ENCODE peak calls at places on chromosomes 13 and 19, in eight cellular contexts. G is adrenal gland, F is A549, B is Peyer's patch, U is K562, K is NB4, Y is ovary, X is lower leg skin. C is an unnamed sample.

GRCh38 chr19:10760268-10760944 is 42.5 kb downstream of the DNM2 start:
- DNase-seq in G (no peak), X (no peak), Y (no peak), F (no peak), U (peak), B (peak), K (peak), C (no peak)

GRCh38 chr13:77907653-77908341 is 10.8 kb downstream of the EDNRB start:
- DNase-seq in U (no peak), X (no peak), G (no peak), Y (no peak), K (no peak), F (no peak), B (no peak), C (no peak)

GRCh38 chr19:29785955-29786589 is 25.7 kb upstream of the CCNE1 start:
- DNase-seq in F (peak), K (peak), G (no peak), Y (no peak), B (no peak), X (no peak), U (peak), C (no peak)

GRCh38 chr19:55549500-55550320 is 4.4 kb upstream of the SBK3 start:
- DNase-seq in X (no peak), K (no peak), Y (no peak), B (no peak), U (no peak), G (no peak), F (peak), C (peak)

GRCh38 chr13:101556676-101557121 is 104.2 kb downstream of the ITGBL1 start:
- DNase-seq in U (no peak), F (no peak), X (peak), Y (no peak), B (no peak), G (no peak), K (no peak), C (no peak)

GRCh38 chr19:16376649-16377048 is 52.0 kb downstream of the KLF2 start:
- DNase-seq in B (peak), Y (no peak), X (no peak), F (peak), K (no peak), U (peak), G (no peak), C (no peak)

GRCh38 chr13:80072231-80072630 is 268.7 kb downstream of the SPRY2 start:
- DNase-seq in B (no peak), F (no peak), G (no peak), Y (no peak), K (no peak), U (no peak), X (no peak), C (no peak)

GRCh38 chr13:67557642-67558241 is 327.6 kb upstream of the PCDH9 start:
- DNase-seq in Y (no peak), G (no peak), F (no peak), U (no peak), X (no peak), K (peak), B (no peak), C (no peak)

GRCh38 chr19:6521718-6522646 is 8.8 kb upstream of the TNFSF9 start:
- DNase-seq in F (no peak), Y (no peak), G (no peak), B (peak), X (no peak), K (peak), U (peak), C (no peak)

DNA sequence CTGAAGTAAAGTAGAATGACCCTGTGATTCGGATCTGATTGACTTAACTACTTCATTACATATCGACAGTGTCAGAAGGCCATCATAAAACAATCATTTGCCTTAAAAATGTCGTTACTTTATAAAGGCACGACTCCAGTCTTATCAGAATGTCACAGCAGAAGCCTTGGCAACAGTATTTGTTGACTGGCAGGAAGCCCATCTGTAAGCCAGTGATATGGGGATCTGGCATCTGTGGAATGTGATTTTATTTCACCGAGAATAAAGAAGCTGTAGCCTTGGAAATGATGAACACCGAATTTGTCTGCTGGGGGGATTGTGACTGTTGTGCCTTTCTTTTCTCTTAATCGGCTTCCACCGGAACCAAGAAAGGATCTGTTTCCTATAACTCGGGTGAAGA is 362.5 kb downstream of the TDRD3 start:
- DNase-seq in F (peak), K (no peak), U (no peak), Y (no peak), X (no peak), B (no peak), G (peak), C (no peak)
- TF ChIP-seq POLR2A in F (no peak), K (no peak), U (no peak), Y (no peak), X (no peak), B (no peak), G (no peak), C (no peak)

GRCh38 chr19:57903298-57904174 is 12.9 kb downstream of the ZNF417 start:
- DNase-seq in K (peak), F (peak), U (peak), Y (no peak), G (no peak), B (peak), X (peak), C (no peak)
- TF ChIP-seq CTCF in K (peak), F (peak), U (peak), Y (no peak), G (peak), B (peak), X (no peak), C (peak)

GRCh38 chr19:47257411-47258169 is 1.3 kb downstream of the CCDC9 start:
- DNase-seq in K (peak), Y (peak), U (no peak), B (no peak), G (peak), X (no peak), F (no peak), C (no peak)
- TF ChIP-seq POLR2A in K (no peak), Y (peak), U (peak), B (peak), G (peak), X (no peak), F (peak), C (peak)

DNA sequence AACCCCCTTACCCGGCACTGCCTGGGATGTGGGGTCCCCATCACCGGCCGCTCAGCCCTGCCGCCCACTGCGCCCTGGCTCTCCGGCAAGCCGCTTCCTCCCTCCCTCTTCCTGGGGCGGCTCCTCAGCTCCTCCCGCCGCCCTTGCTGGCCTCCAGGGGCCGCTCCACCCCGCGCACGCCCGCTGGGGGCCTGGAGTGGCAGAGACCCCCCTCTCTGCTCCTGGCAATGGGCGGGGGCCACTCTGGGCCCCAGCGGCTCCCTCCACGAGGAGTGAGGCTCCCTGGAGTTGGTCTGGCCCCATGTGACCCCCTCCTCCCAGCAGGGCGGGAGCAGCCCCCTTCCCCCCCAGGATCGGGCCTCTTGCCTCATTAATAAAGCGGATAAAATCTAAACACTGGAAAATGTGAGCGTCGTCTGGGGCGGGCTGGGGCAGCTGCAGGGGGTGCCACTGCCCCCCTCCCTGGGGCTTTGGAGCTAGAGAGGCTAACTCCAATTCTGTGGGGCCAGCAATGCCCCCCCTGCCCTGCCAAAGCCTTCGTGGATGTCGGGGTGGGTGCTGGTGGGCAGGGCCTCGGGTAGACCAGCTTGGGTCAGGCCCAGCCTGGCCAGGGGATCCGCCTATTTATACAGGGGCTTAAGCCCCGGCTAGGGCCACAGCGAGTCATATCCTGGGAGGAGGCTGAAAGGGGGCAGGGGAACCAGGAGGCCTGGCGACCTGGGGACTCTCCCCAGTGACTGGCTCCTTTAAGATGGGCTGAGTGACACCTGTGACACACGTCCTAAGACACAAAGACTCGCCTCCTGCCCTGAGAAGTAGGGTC is at the start of gene PTGER1:
- DNase-seq in Y (no peak), B (no peak), G (no peak), X (no peak), U (peak), K (peak), F (peak), C (no peak)
- TF ChIP-seq CTCF in Y (no peak), B (no peak), G (no peak), X (no peak), U (peak), K (no peak), F (no peak), C (no peak)

DNA sequence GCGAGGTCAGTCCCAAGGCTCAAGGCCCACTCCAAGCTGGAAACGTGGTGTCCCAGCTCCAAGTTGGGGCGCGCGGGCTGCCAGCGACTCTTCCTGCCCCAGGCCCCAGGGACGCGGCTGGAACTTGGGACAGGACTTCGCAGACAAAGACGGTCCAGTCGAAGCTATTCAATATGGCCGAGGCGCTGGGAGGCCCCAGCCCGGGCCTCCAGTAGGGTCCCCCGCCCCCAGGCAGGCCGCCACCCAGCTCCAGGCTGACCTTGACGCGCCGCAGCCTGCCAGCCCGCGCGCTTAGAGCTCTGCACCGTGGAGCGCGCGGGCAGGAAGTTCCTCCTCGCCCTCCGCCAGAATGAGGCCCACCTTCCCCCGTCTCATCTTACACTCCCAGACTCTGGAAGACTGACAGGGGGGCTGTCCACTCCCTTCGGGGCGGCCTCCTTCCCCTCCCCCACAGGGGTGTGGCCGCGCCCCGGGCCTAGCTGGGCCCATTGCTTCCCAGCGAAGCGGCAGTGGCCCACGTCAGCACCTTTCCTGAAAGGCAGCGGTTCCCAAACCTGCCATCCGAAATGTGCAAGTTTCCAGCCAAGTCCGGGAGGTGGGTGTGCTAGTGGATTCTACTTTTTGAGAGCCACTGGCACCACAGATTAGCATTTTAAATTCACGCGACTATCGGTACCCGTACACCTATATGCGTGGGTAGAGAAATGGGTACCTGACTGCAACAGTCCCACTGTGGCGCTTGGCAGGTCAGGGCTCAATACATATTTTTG is at the start of gene CCDC8:
- DNase-seq in X (peak), F (no peak), B (no peak), G (peak), Y (peak), K (peak), U (peak), C (peak)
- TF ChIP-seq POLR2A in X (no peak), F (no peak), B (no peak), G (peak), Y (peak), K (peak), U (peak), C (peak)

GRCh38 chr19:31055454-31055853 is 293.8 kb downstream of the TSHZ3 start:
- DNase-seq in F (no peak), Y (no peak), U (no peak), K (no peak), B (no peak), X (no peak), G (no peak), C (no peak)

GRCh38 chr19:31054430-31054829 is 294.8 kb downstream of the TSHZ3 start:
- DNase-seq in F (peak), K (peak), Y (no peak), U (peak), X (no peak), B (peak), G (peak), C (no peak)

GRCh38 chr19:31064486-31064885 is 284.8 kb downstream of the TSHZ3 start:
- DNase-seq in F (no peak), G (no peak), U (no peak), B (no peak), Y (no peak), K (no peak), X (no peak), C (no peak)

DNA sequence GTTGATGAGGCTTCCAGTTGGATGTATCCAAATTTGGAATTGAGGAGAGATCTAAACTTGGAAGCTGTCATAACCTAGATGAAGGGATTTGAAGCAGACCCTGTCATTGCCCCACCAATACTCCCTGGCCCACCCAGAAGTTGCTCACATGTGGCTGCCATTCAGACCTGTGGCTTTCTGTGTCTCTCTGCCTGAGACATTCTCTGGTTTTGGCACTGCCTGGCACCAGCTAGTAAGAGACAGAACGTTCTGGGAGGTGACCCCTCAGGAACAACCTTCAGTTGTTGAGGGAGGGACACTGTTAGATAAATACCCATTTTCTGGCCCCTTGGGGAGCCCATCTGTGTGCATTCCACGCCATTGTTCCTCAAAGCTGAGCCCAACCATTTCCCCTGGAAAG is 290.6 kb downstream of the TSHZ3 start:
- DNase-seq in F (no peak), Y (no peak), U (no peak), K (no peak), B (no peak), X (no peak), G (no peak), C (no peak)
- TF ChIP-seq CTCF in F (no peak), Y (no peak), U (no peak), K (no peak), B (no peak), X (no peak), G (no peak), C (no peak)

DNA sequence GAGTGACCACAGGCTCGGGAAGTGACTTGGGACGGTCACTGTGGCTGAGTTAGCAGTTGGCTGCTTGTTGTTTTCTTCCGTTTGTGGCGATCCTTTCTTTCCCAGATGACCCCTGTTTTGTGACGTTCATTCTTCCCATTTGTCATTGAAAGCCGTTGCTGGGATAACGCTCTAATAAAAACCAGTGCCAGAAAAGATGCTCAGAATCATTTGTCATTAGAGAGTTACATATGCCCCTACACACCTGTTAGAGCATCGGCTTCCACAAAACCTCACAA is 39.3 kb upstream of the MCF2L start:
- DNase-seq in Y (no peak), U (no peak), X (no peak), G (no peak), B (no peak), K (no peak), F (no peak), C (no peak)
- TF ChIP-seq POLR2A in Y (no peak), U (no peak), X (no peak), G (no peak), B (no peak), K (no peak), F (no peak), C (no peak)

DNA sequence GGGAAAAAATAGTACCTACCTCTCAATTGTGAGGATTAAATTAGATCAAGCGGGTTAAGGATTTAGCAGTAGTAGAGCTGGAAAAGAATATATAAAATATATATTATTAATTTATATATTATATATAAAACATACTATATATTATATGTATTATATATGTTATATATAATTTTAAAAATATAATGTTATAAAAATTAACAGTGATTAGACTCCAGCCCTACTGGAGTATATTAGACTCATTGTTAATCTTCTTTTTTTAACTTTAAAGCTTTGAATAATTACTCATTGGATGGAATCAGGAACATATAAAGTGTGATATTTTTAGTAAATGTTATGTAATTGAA is 380 bp upstream of the MRPL54 start:
- DNase-seq in F (no peak), K (no peak), G (no peak), U (no peak), X (no peak), B (no peak), Y (no peak), C (no peak)
- TF ChIP-seq CTCF in F (no peak), K (no peak), G (no peak), U (no peak), X (no peak), B (no peak), Y (no peak), C (no peak)

GRCh38 chr19:1131718-1132552 is 28.1 kb downstream of the GPX4 start:
- DNase-seq in U (peak), Y (peak), F (peak), G (peak), B (peak), X (peak), K (peak), C (peak)
- TF ChIP-seq POLR2A in U (no peak), Y (peak), F (no peak), G (peak), B (peak), X (no peak), K (no peak), C (peak)